ENCODE peak calls at places on chromosomes 2 and 18, in five cellular contexts. A is lower leg skin, U is tibial nerve, Q is right lobe of liver, Y is IMR-90. C is an unnamed sample.

GRCh38 chr2:140916410-140916809 is 1214.4 kb downstream of the LRP1B start:
- DNase-seq in Q (no peak), Y (no peak), A (no peak), U (no peak), C (no peak)

GRCh38 chr2:162266468-162266754 is 23.2 kb upstream of the FAP start:
- DNase-seq in A (no peak), Q (no peak), U (no peak), Y (no peak), C (no peak)

GRCh38 chr2:239249781-239250180 is 151.0 kb downstream of the HDAC4 start:
- DNase-seq in A (no peak), Y (peak; percentile 93), Q (peak; percentile 72), U (no peak), C (no peak)

GRCh38 chr2:101843048-101843447 is 145.5 kb downstream of the MAP4K4 start:
- DNase-seq in Q (no peak), U (peak; percentile 36), Y (no peak), A (no peak), C (peak; percentile 54)

GRCh38 chr2:54060000-54060399 is 55.4 kb upstream of the ACYP2 start:
- DNase-seq in U (no peak), Q (no peak), A (no peak), Y (peak; percentile 65), C (no peak)

GRCh38 chr18:69414184-69414583 is 13.5 kb downstream of the DOK6 start:
- DNase-seq in Y (no peak), A (no peak), U (no peak), Q (no peak), C (no peak)

GRCh38 chr2:30190637-30191036 is 40.7 kb upstream of the LBH start:
- DNase-seq in Q (no peak), Y (no peak), U (no peak), A (no peak), C (no peak)

GRCh38 chr2:69989422-69990128 is 28.1 kb upstream of the ASPRV1 start:
- DNase-seq in Y (no peak), A (no peak), Q (no peak), U (no peak), C (no peak)

GRCh38 chr2:42094114-42094513 is 46.3 kb downstream of the PKDCC start:
- DNase-seq in A (no peak), U (no peak), Y (no peak), Q (no peak), C (no peak)

GRCh38 chr18:33375829-33376228 is 64.7 kb downstream of the CCDC178 start:
- DNase-seq in A (no peak), Y (no peak), Q (no peak), U (no peak), C (no peak)

GRCh38 chr18:57077786-57078552 is 68.9 kb upstream of the BOD1L2 start:
- DNase-seq in Y (no peak), Q (no peak), A (no peak), U (no peak), C (no peak)

GRCh38 chr2:216188956-216189355 is 79.8 kb downstream of the XRCC5 start:
- DNase-seq in U (no peak), Y (peak; percentile 18), Q (no peak), A (no peak), C (no peak)

GRCh38 chr2:105307962-105308361 is 21.6 kb downstream of the TGFBRAP1 start:
- DNase-seq in A (no peak), U (no peak), Y (no peak), Q (no peak), C (no peak)

GRCh38 chr2:95061601-95062183 is 36.2 kb downstream of the MAL start:
- DNase-seq in Y (no peak), A (no peak), Q (no peak), U (no peak), C (no peak)

GRCh38 chr2:73852020-73852419 is 23.3 kb downstream of the STAMBP start:
- DNase-seq in U (no peak), Y (peak; percentile 90), Q (no peak), A (no peak), C (no peak)

GRCh38 chr2:182973441-182974352 is 64.6 kb downstream of the NCKAP1 start:
- DNase-seq in U (no peak), A (no peak), Y (no peak), Q (no peak), C (no peak)

GRCh38 chr2:12883911-12884310 is 167.2 kb downstream of the TRIB2 start:
- DNase-seq in Q (no peak), A (no peak), U (no peak), Y (peak; percentile 36), C (no peak)

GRCh38 chr2:104853401-104853925 is 452 bp upstream of the POU3F3 start:
- DNase-seq in Y (no peak), Q (no peak), A (no peak), U (no peak), C (no peak)

GRCh38 chr2:106801256-106801655 is 84.7 kb downstream of the ST6GAL2 start:
- DNase-seq in A (no peak), Y (no peak), U (no peak), Q (no peak), C (no peak)

GRCh38 chr2:97267411-97268074 is 154.6 kb downstream of the ANKRD36 start:
- DNase-seq in U (peak; percentile 4), Q (peak; percentile 51), A (peak; percentile 17), Y (peak; percentile 0), C (peak; percentile 2)

GRCh38 chr2:24231461-24231881 is 56.6 kb downstream of the FAM228A start:
- DNase-seq in Q (no peak), U (no peak), Y (peak; percentile 50), A (no peak), C (no peak)

GRCh38 chr2:45169339-45170190 is 160.3 kb upstream of the SIX2 start:
- DNase-seq in Q (no peak), Y (no peak), A (no peak), U (no peak), C (peak; percentile 3)

GRCh38 chr2:200377143-200377773 is 70.8 kb downstream of the SPATS2L start:
- DNase-seq in A (no peak), U (no peak), Y (no peak), Q (no peak), C (no peak)

GRCh38 chr2:120436885-120437603 is 91.1 kb downstream of the INHBB start:
- DNase-seq in Q (no peak), U (no peak), Y (peak; percentile 13), A (no peak), C (peak; percentile 22)

GRCh38 chr18:39701071-39701783 is 2135.6 kb upstream of the CELF4 start:
- DNase-seq in Y (peak; percentile 8), A (no peak), Q (no peak), U (no peak), C (no peak)

GRCh38 chr2:30106543-30106942 is 40.3 kb upstream of the YPEL5 start:
- DNase-seq in U (no peak), Q (no peak), Y (peak; percentile 47), A (no peak), C (no peak)

GRCh38 chr2:221097568-221097915 is 474.6 kb downstream of the EPHA4 start:
- DNase-seq in Y (peak; percentile 92), U (no peak), Q (no peak), A (no peak), C (no peak)

GRCh38 chr2:158113896-158114295 is 12.2 kb downstream of the UPP2 start:
- DNase-seq in U (no peak), Y (no peak), Q (no peak), A (no peak), C (no peak)

GRCh38 chr18:34875150-34875549 is 165.1 kb downstream of the DTNA start:
- DNase-seq in Y (no peak), U (no peak), Q (no peak), A (no peak), C (no peak)

GRCh38 chr18:26863122-26863879 is 2.2 kb downstream of the AQP4 start:
- DNase-seq in Q (peak; percentile 91), Y (no peak), A (peak; percentile 24), U (no peak), C (peak; percentile 93)

GRCh38 chr18:75247601-75248421 is 37.2 kb downstream of the TSHZ1 start:
- DNase-seq in Q (no peak), U (no peak), Y (peak; percentile 65), A (no peak), C (no peak)

GRCh38 chr2:133812826-133813617 is 244.8 kb upstream of the NCKAP5 start:
- DNase-seq in Q (no peak), Y (peak; percentile 64), A (no peak), U (no peak), C (no peak)

GRCh38 chr2:10521891-10522448 is 73.8 kb upstream of the ODC1 start:
- DNase-seq in Y (no peak), U (no peak), Q (no peak), A (no peak), C (no peak)

GRCh38 chr2:144707927-144708326 is 188.0 kb upstream of the ZEB2 start:
- DNase-seq in A (no peak), Y (peak; percentile 24), U (no peak), Q (no peak), C (no peak)

GRCh38 chr2:241092677-241093076 is 9.4 kb downstream of the MTERF4 start:
- DNase-seq in Y (no peak), A (no peak), Q (no peak), U (no peak), C (peak; percentile 49)
- TF ChIP-seq POLR2A in Y (no peak), A (no peak), Q (no peak), U (no peak), C (no peak)

GRCh38 chr2:202037086-202037485 is 3.4 kb downstream of the FZD7 start:
- DNase-seq in Y (peak; percentile 63), A (no peak), U (no peak), Q (no peak), C (no peak)
- H3K4me3 ChIP-seq in Y (peak overlapping the region; percentile 94), A (no peak overlapping the region), U (peak overlapping the region; percentile 21), Q (no peak overlapping the region), C (no peak overlapping the region)

DNA sequence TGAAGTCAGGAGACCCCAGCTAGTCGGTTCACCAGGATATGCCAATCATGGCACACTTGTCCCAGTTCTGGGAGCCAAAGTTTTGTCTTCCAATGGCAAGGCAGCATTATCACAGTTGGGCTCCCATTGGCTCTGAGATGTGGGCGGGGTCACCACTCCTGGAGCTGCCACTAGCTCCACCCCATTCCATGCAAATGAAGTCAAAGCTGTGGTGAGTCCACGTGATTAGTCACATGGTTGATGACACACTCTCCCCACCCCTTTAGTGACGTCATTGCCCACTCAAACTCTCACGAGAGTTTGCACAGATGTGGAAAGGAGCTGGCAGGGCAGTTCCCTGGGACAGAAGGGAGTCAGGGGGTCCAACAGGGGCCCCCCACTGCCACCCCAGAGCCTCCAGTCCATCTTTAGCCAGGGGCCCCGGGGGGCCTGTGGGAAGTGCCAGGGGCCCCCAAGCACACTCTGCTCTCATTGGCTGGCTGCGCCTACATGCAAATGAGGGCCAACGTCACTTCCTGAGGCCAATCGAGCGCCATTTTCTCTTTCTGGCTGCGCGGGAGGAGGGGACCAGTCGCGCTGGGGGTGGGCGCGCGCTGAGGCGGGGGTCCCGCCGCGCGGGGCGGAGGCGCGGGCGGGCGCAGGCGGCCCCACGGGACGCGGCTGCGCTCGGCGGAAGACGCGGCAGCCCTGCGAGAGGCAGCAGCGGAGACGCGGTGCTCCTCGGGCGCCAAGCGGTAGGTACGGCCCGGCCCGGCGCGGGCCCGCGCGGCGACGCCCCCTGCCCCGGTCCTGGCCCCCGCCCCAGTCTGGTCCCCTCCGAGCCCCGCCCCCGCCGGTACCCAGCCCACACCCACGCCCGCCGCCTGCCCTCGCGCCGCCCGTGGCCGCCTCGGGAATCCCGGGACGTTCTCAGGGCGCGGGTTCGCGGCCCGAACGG is at the start of gene ADNP2:
- DNase-seq in A (peak; percentile 85), U (peak; percentile 80), Q (peak; percentile 81), Y (peak; percentile 96), C (peak; percentile 79)
- TF ChIP-seq POLR2A in A (no peak), U (no peak), Q (peak; percentile 49), Y (peak; percentile 61), C (no peak)

DNA sequence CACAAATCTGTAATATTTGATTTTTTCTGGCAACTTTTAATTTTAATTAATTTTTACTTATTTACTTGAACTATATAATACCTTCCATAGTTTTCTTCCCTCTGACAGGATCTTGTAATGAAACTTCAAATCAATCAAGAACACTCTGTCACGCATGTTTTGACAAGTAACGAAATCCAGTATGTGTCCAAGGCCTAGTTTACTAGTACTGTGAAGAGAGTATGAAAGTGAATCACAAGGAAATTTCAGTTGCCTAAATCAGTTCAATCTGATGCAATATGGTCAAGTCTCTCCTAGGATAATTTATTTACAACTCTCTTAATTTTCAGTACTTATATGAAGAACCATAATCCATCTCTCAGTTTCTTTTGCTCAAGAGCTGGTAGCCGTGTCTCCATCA is 1344.6 kb upstream of the ZEB2 start:
- DNase-seq in U (no peak), Y (no peak), Q (no peak), A (no peak), C (no peak)
- H3K4me3 ChIP-seq in U (no peak overlapping the region), Y (no peak overlapping the region), Q (no peak overlapping the region), A (no peak overlapping the region), C (no peak overlapping the region)

C was measured in thyroid gland.